ENCODE peak calls at places on chromosome 10, in eight cellular contexts. O, C, E, Q, I, N, M and B are unnamed samples.

GRCh38 chr10:109665321-109665720 is 258.0 kb downstream of the XPNPEP1 start:
- DNase-seq in N (no peak), C (no peak), Q (no peak), I (no peak), O (no peak), E (no peak), M (no peak), B (no peak)

GRCh38 chr10:79020605-79021004 is 48.2 kb upstream of the ZMIZ1 start:
- DNase-seq in C (no peak), E (no peak), N (no peak), Q (no peak), I (no peak), O (no peak), M (no peak), B (no peak)

GRCh38 chr10:3785849-3786290 is 861 bp upstream of the KLF6 start:
- DNase-seq in O (peak; percentile 67), Q (peak; percentile 48), N (no peak), E (peak; percentile 67), C (peak; percentile 62), I (no peak), M (peak; percentile 47), B (peak; percentile 55)

GRCh38 chr10:5963591-5963990 is 13.8 kb downstream of the IL15RA start:
- DNase-seq in I (no peak), O (no peak), M (no peak), Q (no peak), N (no peak), E (no peak), C (no peak), B (no peak)

GRCh38 chr10:33803248-33803647 is 468.8 kb upstream of the NRP1 start:
- DNase-seq in O (no peak), Q (no peak), C (no peak), N (peak; percentile 46), E (peak; percentile 46), I (peak; percentile 66), M (no peak), B (no peak)

GRCh38 chr10:111117528-111118277 is 40.9 kb downstream of the ADRA2A start:
- DNase-seq in M (no peak), E (peak; percentile 45), Q (no peak), N (no peak), C (no peak), I (no peak), O (no peak), B (no peak)

GRCh38 chr10:97028126-97028831 is 157.5 kb downstream of the SLIT1 start:
- DNase-seq in E (peak; percentile 65), M (no peak), N (no peak), O (no peak), Q (no peak), I (peak; percentile 59), C (no peak), B (no peak)

GRCh38 chr10:74770400-74770799 is 56.0 kb upstream of the KAT6B start:
- DNase-seq in N (no peak), O (no peak), Q (no peak), I (peak; percentile 47), C (no peak), E (no peak), M (no peak), B (no peak)

GRCh38 chr10:109886037-109886787 is 37.1 kb downstream of the XPNPEP1 start:
- DNase-seq in N (no peak), I (no peak), O (no peak), C (no peak), E (no peak), M (no peak), Q (no peak), B (no peak)

GRCh38 chr10:74983383-74983782 is 128.1 kb upstream of the SAMD8 start:
- DNase-seq in Q (no peak), O (no peak), E (no peak), C (no peak), N (no peak), M (no peak), I (peak; percentile 58), B (no peak)

GRCh38 chr10:107686095-107686494 is 521.6 kb upstream of the SORCS1 start:
- DNase-seq in C (no peak), E (no peak), O (no peak), N (no peak), Q (no peak), I (no peak), M (no peak), B (no peak)

DNA sequence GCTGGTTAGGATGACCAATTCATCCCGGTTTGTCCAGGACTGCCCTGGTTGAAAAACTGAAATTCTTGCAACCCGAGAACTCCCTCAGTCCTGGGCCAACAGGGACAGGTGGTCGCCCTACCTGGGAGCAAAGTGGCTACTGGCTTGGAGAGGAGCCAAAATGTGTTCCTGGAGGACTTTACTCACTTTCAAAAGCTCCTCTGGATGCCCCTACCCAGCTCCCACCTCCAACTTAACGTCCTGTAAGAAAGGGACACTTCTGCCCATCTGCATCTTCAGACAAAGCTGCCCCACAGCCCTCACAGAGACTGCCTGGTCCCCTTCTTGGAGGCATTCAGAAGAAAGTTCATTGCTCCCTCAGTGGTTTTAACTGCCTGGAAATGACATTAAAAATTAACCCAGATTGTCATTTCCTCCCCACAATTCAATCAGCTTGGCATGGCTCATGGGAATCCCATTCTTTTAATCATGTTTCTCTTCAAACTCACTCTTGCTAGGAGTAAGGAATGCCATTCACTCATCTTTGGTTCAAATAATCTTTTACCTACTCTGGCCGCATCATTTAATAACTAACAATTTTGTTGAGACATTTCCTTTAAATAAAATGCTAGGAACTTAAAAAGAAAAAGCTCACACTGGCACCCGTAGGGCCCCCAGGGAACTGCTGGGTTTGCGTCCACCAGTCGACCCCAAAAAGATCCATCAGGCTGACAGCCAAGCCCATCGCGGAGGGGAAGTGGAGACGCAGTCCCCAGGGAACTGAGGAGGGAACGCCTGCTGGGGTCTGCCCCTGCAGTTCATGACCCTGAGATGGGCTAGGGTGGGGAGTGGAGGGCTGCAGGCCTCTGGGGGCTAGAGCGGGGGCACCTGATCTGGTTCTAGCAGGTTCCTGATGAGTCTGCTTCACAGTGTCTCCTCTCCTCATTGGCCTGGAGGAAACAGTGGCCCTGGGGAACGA is 24.2 kb upstream of the HSPA12A start:
- DNase-seq in E (no peak), Q (no peak), M (no peak), I (no peak), N (no peak), O (no peak), C (peak; percentile 28), B (no peak)
- H3K4me2 ChIP-seq in E (peak overlapping the region; percentile 49), Q (no peak overlapping the region), M (no peak overlapping the region), I (no peak overlapping the region), N (no peak overlapping the region), O (no peak overlapping the region), C (no peak overlapping the region), B (no peak overlapping the region)

DNA sequence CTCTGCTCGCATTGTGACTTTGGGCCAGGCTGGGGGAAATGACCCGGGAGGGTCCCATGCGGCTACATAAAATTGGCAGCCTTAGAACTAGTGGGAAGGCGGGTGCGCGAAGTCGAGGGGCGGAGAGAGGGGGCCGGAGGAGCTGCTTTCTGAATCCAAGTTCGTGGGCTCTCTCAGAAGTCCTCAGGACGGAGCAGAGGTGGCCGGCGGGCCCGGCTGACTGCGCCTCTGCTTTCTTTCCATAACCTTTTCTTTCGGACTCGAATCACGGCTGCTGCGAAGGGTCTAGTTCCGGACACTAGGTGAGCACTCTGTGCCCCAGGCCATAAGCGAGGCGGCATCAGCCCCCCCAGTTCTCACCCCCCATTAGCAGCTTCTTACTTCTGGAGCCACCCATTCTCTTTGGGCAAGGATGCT is at the start of gene KAZALD1:
- DNase-seq in E (peak; percentile 63), O (no peak), C (no peak), I (no peak), N (no peak), M (no peak), Q (no peak), B (no peak)
- TF ChIP-seq EZH2phosphoT487 in E (no peak), O (no peak), C (no peak), I (no peak), N (no peak), M (no peak), Q (no peak), B (no peak)

DNA sequence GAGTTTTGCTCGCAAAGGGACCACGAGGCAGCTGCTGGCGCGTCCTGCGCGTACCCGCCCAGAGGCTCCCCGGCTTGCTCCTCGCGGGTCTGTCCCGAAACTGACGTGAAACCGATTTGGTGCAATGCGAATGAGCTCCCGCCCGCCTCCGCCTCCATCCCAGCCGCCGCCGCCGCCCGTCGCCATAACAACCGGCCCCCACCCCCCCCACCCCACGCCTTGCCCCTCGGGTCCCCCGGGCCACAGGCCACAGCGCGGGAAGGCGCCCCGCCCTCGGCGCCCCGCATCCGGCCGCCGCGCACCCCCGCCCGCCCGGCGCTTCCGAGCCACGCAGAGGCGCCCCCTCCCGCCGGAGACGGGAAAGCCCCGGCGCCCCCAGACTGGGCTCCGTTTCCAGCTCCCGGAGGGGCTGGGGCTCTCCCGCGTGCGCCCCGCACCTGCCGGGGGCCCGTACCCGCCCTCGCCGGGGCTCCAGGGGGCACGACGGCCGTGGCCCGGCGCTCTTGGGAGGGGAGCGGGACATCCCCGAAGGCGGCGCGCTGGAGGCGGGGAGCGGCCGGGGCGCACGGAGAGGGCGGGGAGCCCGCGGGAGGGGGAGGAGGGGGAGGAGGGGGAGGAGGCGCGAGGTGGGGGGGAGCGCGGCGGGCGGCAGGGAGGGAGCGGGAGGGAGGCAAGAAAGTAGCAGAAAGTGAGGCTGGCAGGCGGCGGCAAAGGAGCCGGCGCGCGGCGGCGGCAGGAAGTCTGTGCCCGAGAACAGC is at the start of gene CAMK1D:
- DNase-seq in E (peak; percentile 73), I (peak; percentile 32), M (peak; percentile 89), N (no peak), O (peak; percentile 93), C (peak; percentile 88), Q (peak; percentile 80), B (peak; percentile 89)
- H3K4me1 ChIP-seq in E (peaks cover 2% of the 10 kb centered on the region), I (peaks cover 8% of the 10 kb centered on the region), M (peaks cover 8% of the 10 kb centered on the region), N (peaks cover 6% of the 10 kb centered on the region), O (no peaks in the 10 kb centered on the region), C (peaks cover 35% of the 10 kb centered on the region), Q (no peaks in the 10 kb centered on the region), B (peaks cover 19% of the 10 kb centered on the region)

DNA sequence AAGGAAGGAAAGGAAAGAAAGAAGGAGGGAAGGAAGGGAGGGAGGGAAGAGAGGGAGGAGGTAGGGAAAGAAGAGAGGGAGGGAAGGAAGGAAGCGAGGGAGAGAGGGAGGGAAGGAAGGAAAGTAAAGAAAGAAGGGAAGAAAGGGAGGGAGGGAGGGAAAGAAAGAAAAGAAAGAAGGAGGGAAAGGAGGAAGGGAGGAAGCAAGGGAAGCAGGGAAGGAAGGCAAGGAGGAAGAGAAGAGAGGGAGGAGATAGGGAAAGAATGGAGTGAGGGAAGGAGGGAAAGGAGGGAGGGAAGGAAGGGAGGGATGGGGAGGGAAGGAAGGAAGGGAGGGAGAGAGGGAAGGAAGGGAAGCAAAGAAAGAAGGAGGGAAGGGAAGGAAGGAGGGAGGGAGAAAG is 65.8 kb downstream of the MAP3K8 start:
- DNase-seq in O (no peak), C (no peak), E (no peak), I (no peak), M (no peak), Q (no peak), N (no peak), B (no peak)
- H3K4me2 ChIP-seq in O (no peak overlapping the region), C (no peak overlapping the region), E (no peak overlapping the region), I (no peak overlapping the region), M (no peak overlapping the region), Q (no peak overlapping the region), N (no peak overlapping the region), B (no peak overlapping the region)

GRCh38 chr10:12448729-12449391 is 99.5 kb downstream of the CAMK1D start:
- DNase-seq in C (no peak), M (peak; percentile 73), Q (no peak), E (peak; percentile 87), N (peak; percentile 74), O (no peak), I (peak; percentile 78), B (no peak)
- TF ChIP-seq EZH2phosphoT487 in C (no peak), M (no peak), Q (no peak), E (no peak), N (no peak), O (no peak), I (no peak), B (no peak)